ENCODE peak calls at places on chromosomes 11 and 22, in seven cellular contexts. One of them, this sample, is unnamed.

GRCh38 chr11:77115181-77115611 is 12.6 kb downstream of the OMP start:
- DNase-seq in cardiac muscle cell: no peak
- DNase-seq in nephron progenitor cell: no peak
- DNase-seq in cardiac fibroblast: no peak
- DNase-seq in GM10248: no peak
- DNase-seq in A549: peak
- DNase-seq in suprapubic skin: no peak
- DNase-seq in this sample: no peak

GRCh38 chr11:8002676-8003075 is 15.5 kb downstream of the EIF3F start:
- DNase-seq in suprapubic skin: no peak
- DNase-seq in A549: no peak
- DNase-seq in cardiac fibroblast: no peak
- DNase-seq in cardiac muscle cell: no peak
- DNase-seq in nephron progenitor cell: no peak
- DNase-seq in GM10248: no peak
- DNase-seq in this sample: no peak

GRCh38 chr11:116910378-116910777 is 73.0 kb upstream of the APOA1 start:
- DNase-seq in cardiac muscle cell: no peak
- DNase-seq in cardiac fibroblast: peak
- DNase-seq in GM10248: no peak
- DNase-seq in suprapubic skin: no peak
- DNase-seq in nephron progenitor cell: no peak
- DNase-seq in A549: no peak
- DNase-seq in this sample: no peak

GRCh38 chr11:31763296-31763695 is 47.8 kb downstream of the PAX6 start:
- DNase-seq in A549: no peak
- DNase-seq in suprapubic skin: no peak
- DNase-seq in cardiac muscle cell: no peak
- DNase-seq in cardiac fibroblast: no peak
- DNase-seq in GM10248: no peak
- DNase-seq in nephron progenitor cell: no peak
- DNase-seq in this sample: no peak

GRCh38 chr22:39947488-39948216 is 12.5 kb upstream of the TMA7B start:
- DNase-seq in GM10248: no peak
- DNase-seq in suprapubic skin: no peak
- DNase-seq in cardiac muscle cell: peak
- DNase-seq in cardiac fibroblast: no peak
- DNase-seq in nephron progenitor cell: no peak
- DNase-seq in A549: no peak
- DNase-seq in this sample: no peak

GRCh38 chr11:122157540-122158173 is 41.6 kb upstream of the BLID start:
- DNase-seq in GM10248: no peak
- DNase-seq in suprapubic skin: no peak
- DNase-seq in A549: no peak
- DNase-seq in cardiac fibroblast: no peak
- DNase-seq in nephron progenitor cell: no peak
- DNase-seq in cardiac muscle cell: no peak
- DNase-seq in this sample: no peak

GRCh38 chr11:69251639-69252493 is 42.1 kb upstream of the MYEOV start:
- DNase-seq in A549: no peak
- DNase-seq in cardiac fibroblast: no peak
- DNase-seq in nephron progenitor cell: no peak
- DNase-seq in cardiac muscle cell: no peak
- DNase-seq in suprapubic skin: peak
- DNase-seq in GM10248: no peak
- DNase-seq in this sample: no peak

GRCh38 chr11:2927851-2928604 is 1.2 kb downstream of the PHLDA2 start:
- DNase-seq in cardiac fibroblast: peak
- DNase-seq in nephron progenitor cell: no peak
- DNase-seq in A549: peak
- DNase-seq in cardiac muscle cell: no peak
- DNase-seq in GM10248: no peak
- DNase-seq in suprapubic skin: no peak
- DNase-seq in this sample: no peak

GRCh38 chr11:17606206-17607082 is 59.4 kb downstream of the OTOG start:
- DNase-seq in cardiac fibroblast: no peak
- DNase-seq in suprapubic skin: no peak
- DNase-seq in A549: no peak
- DNase-seq in GM10248: no peak
- DNase-seq in nephron progenitor cell: no peak
- DNase-seq in cardiac muscle cell: no peak
- DNase-seq in this sample: no peak

GRCh38 chr11:132064987-132065620 is 694.7 kb downstream of the NTM start:
- DNase-seq in A549: peak
- DNase-seq in nephron progenitor cell: no peak
- DNase-seq in cardiac muscle cell: no peak
- DNase-seq in cardiac fibroblast: peak
- DNase-seq in suprapubic skin: no peak
- DNase-seq in GM10248: no peak
- DNase-seq in this sample: no peak

GRCh38 chr22:47355776-47356432 is 593.5 kb downstream of the TBC1D22A start:
- DNase-seq in suprapubic skin: no peak
- DNase-seq in GM10248: no peak
- DNase-seq in cardiac muscle cell: no peak
- DNase-seq in cardiac fibroblast: no peak
- DNase-seq in A549: no peak
- DNase-seq in nephron progenitor cell: no peak
- DNase-seq in this sample: no peak

GRCh38 chr11:134481135-134481534 is 69.1 kb upstream of the B3GAT1 start:
- DNase-seq in cardiac muscle cell: no peak
- DNase-seq in cardiac fibroblast: no peak
- DNase-seq in GM10248: no peak
- DNase-seq in A549: no peak
- DNase-seq in nephron progenitor cell: no peak
- DNase-seq in suprapubic skin: no peak
- DNase-seq in this sample: no peak

GRCh38 chr11:87437844-87438223 is 400.1 kb downstream of the TMEM135 start:
- DNase-seq in suprapubic skin: no peak
- DNase-seq in GM10248: no peak
- DNase-seq in nephron progenitor cell: no peak
- DNase-seq in A549: no peak
- DNase-seq in cardiac muscle cell: no peak
- DNase-seq in cardiac fibroblast: no peak
- DNase-seq in this sample: no peak

GRCh38 chr11:120185678-120186407 is 25.0 kb upstream of the OAF start:
- DNase-seq in suprapubic skin: peak
- DNase-seq in cardiac fibroblast: no peak
- DNase-seq in cardiac muscle cell: no peak
- DNase-seq in GM10248: no peak
- DNase-seq in nephron progenitor cell: no peak
- DNase-seq in A549: no peak
- DNase-seq in this sample: no peak

GRCh38 chr11:75558939-75559843 is 2.9 kb upstream of the SERPINH1 start:
- DNase-seq in cardiac fibroblast: peak
- DNase-seq in nephron progenitor cell: no peak
- DNase-seq in A549: no peak
- DNase-seq in cardiac muscle cell: peak
- DNase-seq in suprapubic skin: no peak
- DNase-seq in GM10248: no peak
- DNase-seq in this sample: no peak

GRCh38 chr11:9530020-9530628 is 43.3 kb upstream of the WEE1 start:
- DNase-seq in cardiac muscle cell: peak
- DNase-seq in suprapubic skin: no peak
- DNase-seq in nephron progenitor cell: no peak
- DNase-seq in GM10248: no peak
- DNase-seq in A549: no peak
- DNase-seq in cardiac fibroblast: peak
- DNase-seq in this sample: no peak

GRCh38 chr11:118275184-118275583 is 11.1 kb upstream of the MPZL2 start:
- DNase-seq in cardiac muscle cell: no peak
- DNase-seq in nephron progenitor cell: no peak
- DNase-seq in A549: no peak
- DNase-seq in suprapubic skin: no peak
- DNase-seq in cardiac fibroblast: peak
- DNase-seq in GM10248: no peak
- DNase-seq in this sample: no peak

GRCh38 chr11:44611687-44612437 is 46.4 kb downstream of the CD82 start:
- DNase-seq in A549: no peak
- DNase-seq in cardiac muscle cell: no peak
- DNase-seq in suprapubic skin: no peak
- DNase-seq in cardiac fibroblast: no peak
- DNase-seq in nephron progenitor cell: no peak
- DNase-seq in GM10248: peak
- DNase-seq in this sample: no peak

GRCh38 chr11:37963440-37963839 is 1365.4 kb upstream of the RAG2 start:
- DNase-seq in suprapubic skin: no peak
- DNase-seq in cardiac muscle cell: no peak
- DNase-seq in nephron progenitor cell: no peak
- DNase-seq in GM10248: no peak
- DNase-seq in A549: no peak
- DNase-seq in cardiac fibroblast: no peak
- DNase-seq in this sample: no peak

GRCh38 chr11:14506532-14506931 is 6.9 kb upstream of the COPB1 start:
- DNase-seq in cardiac muscle cell: no peak
- DNase-seq in A549: no peak
- DNase-seq in suprapubic skin: no peak
- DNase-seq in nephron progenitor cell: no peak
- DNase-seq in GM10248: no peak
- DNase-seq in cardiac fibroblast: peak
- DNase-seq in this sample: no peak

GRCh38 chr22:26364066-26365015 is 64.7 kb upstream of the ASPHD2 start:
- DNase-seq in cardiac fibroblast: peak
- DNase-seq in suprapubic skin: no peak
- DNase-seq in cardiac muscle cell: peak
- DNase-seq in GM10248: peak
- DNase-seq in nephron progenitor cell: peak
- DNase-seq in A549: peak
- DNase-seq in this sample: peak

GRCh38 chr22:26372890-26373289 is 56.2 kb upstream of the ASPHD2 start:
- DNase-seq in nephron progenitor cell: no peak
- DNase-seq in GM10248: no peak
- DNase-seq in suprapubic skin: no peak
- DNase-seq in cardiac muscle cell: no peak
- DNase-seq in cardiac fibroblast: no peak
- DNase-seq in A549: no peak
- DNase-seq in this sample: no peak

GRCh38 chr22:26362471-26362870 is 66.6 kb upstream of the ASPHD2 start:
- DNase-seq in cardiac fibroblast: peak
- DNase-seq in suprapubic skin: no peak
- DNase-seq in A549: no peak
- DNase-seq in cardiac muscle cell: no peak
- DNase-seq in nephron progenitor cell: no peak
- DNase-seq in GM10248: no peak
- DNase-seq in this sample: no peak

GRCh38 chr22:26367402-26368245 is 61.4 kb upstream of the ASPHD2 start:
- DNase-seq in cardiac fibroblast: peak
- DNase-seq in GM10248: peak
- DNase-seq in suprapubic skin: no peak
- DNase-seq in nephron progenitor cell: peak
- DNase-seq in A549: peak
- DNase-seq in cardiac muscle cell: peak
- DNase-seq in this sample: peak
- TF ChIP-seq CTCF in cardiac fibroblast: peak
- TF ChIP-seq CTCF in GM10248: peak
- TF ChIP-seq CTCF in suprapubic skin: peak
- TF ChIP-seq CTCF in nephron progenitor cell: peak
- TF ChIP-seq CTCF in A549: peak
- TF ChIP-seq CTCF in cardiac muscle cell: peak
- TF ChIP-seq CTCF in this sample: peak

DNA sequence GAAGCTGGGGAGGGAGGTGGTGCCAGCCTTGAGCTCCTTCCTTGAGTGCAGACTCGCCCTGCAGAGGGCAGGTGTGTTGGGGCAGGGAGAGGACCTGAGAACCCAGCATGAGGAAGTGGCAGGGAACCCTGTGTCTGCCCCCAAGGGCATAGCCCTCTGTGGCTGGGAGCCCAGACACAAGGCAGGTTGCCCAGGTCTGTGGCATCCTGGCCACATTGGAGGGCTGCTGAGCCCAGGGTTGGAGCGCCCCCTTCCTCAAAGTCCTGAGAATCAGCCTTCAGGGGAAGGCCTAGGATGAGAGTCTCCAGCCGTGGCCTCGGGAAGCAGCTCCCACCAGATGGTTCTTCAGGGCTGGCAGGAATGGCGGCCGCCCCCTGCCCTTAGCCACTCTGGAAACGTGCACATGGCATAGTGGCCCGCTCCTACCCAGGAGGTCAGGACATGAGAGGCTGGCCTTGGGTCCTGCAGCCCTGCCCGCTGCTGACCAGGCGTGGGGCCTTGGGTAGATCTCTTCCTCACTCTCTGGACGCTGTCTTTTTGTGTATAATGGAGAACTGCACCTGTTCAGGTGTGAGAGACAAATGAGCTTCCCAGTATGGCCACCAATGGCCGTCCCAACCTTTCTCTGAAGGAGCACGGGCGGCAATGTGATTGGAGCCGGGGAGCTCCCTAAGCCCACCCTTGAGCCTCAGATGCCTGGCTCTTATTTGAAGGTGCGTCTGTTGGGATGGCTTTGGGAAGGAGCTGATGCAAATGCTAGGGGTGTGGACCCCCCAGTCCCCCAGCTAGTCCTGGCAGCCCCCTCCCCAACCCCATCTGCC is 4.5 kb upstream of the CDC42BPG start:
- DNase-seq in cardiac fibroblast: no peak
- DNase-seq in cardiac muscle cell: no peak
- DNase-seq in nephron progenitor cell: no peak
- DNase-seq in A549: no peak
- DNase-seq in GM10248: no peak
- DNase-seq in suprapubic skin: no peak
- DNase-seq in this sample: no peak
- TF ChIP-seq CTCF in cardiac fibroblast: no peak
- TF ChIP-seq CTCF in cardiac muscle cell: no peak
- TF ChIP-seq CTCF in nephron progenitor cell: no peak
- TF ChIP-seq CTCF in A549: peak
- TF ChIP-seq CTCF in GM10248: peak
- TF ChIP-seq CTCF in suprapubic skin: no peak
- TF ChIP-seq CTCF in this sample: no peak

DNA sequence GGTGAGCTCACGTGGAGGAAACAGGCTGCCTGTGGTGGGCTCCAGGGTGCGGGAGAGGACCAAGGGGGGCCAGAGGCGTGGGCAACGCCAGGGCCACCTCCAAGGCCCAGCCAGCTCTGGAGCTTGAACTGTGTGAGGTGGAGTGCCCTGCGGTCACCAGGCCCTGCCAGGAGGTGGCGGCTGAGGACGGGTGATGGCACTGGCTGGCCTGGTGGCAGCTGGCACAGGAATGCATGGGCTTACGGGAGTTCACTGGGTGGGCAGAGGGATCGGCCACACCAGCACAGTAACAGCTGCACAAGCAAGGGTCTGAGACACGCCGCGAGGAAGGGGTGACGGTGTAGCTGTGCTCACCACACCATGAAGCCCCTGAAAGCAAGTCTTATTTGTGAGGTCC is 15.8 kb downstream of the TOLLIP start:
- DNase-seq in cardiac fibroblast: no peak
- DNase-seq in A549: peak
- DNase-seq in nephron progenitor cell: peak
- DNase-seq in GM10248: no peak
- DNase-seq in suprapubic skin: no peak
- DNase-seq in cardiac muscle cell: no peak
- DNase-seq in this sample: no peak
- TF ChIP-seq CTCF in cardiac fibroblast: peak
- TF ChIP-seq CTCF in A549: peak
- TF ChIP-seq CTCF in nephron progenitor cell: no peak
- TF ChIP-seq CTCF in GM10248: peak
- TF ChIP-seq CTCF in suprapubic skin: no peak
- TF ChIP-seq CTCF in cardiac muscle cell: peak
- TF ChIP-seq CTCF in this sample: peak

DNA sequence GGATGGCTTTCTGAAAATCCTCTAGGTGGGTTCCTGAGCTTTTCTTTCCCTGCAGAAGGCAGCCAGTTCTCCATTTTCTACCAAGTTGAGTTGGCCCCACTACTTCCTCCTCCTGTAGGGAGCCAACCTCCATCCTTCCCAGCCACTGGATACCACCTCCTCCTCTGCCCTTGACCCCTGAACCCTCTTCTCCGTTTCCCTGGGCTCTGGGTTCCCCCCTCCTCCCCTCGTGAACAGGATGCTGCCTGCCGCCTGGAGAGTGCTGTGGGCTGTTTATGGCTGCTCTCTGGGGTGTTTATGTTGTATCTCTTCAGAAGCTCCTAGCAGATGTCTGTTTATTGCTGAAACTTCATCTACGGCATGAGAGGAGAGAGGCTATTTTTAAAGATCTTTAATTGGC is 8.6 kb downstream of the MICAL2 start:
- DNase-seq in cardiac muscle cell: no peak
- DNase-seq in nephron progenitor cell: peak
- DNase-seq in cardiac fibroblast: no peak
- DNase-seq in GM10248: no peak
- DNase-seq in A549: no peak
- DNase-seq in suprapubic skin: no peak
- DNase-seq in this sample: no peak
- TF ChIP-seq CTCF in cardiac muscle cell: no peak
- TF ChIP-seq CTCF in nephron progenitor cell: no peak
- TF ChIP-seq CTCF in cardiac fibroblast: peak
- TF ChIP-seq CTCF in GM10248: no peak
- TF ChIP-seq CTCF in A549: no peak
- TF ChIP-seq CTCF in suprapubic skin: no peak
- TF ChIP-seq CTCF in this sample: no peak

This sample was measured in neural crest cell.